ENCODE peak calls at places on chromosome 21, in ten cellular contexts. V is ovary, G is transverse colon, I is suprapubic skin, B is Peyer's patch, J is HepG2, L is NB4, A is breast epithelium, Y is uterus, T is K562. O is an unnamed sample.

GRCh38 chr21:17416139-17416538 is 96.7 kb upstream of the CXADR start:
- DNase-seq in I (no peak), G (no peak), T (no peak), Y (peak), V (no peak), B (no peak), L (no peak), A (no peak), J (no peak), O (no peak)

GRCh38 chr21:46008893-46009635 is 27.5 kb downstream of the COL6A1 start:
- DNase-seq in V (peak), B (no peak), Y (no peak), G (no peak), T (no peak), L (no peak), J (no peak), A (peak), I (no peak), O (no peak)

GRCh38 chr21:20330652-20331051 is 667.6 kb upstream of the NCAM2 start:
- DNase-seq in A (no peak), L (peak), G (no peak), J (no peak), B (no peak), I (no peak), V (no peak), T (peak), Y (no peak), O (no peak)

GRCh38 chr21:45788198-45788597 is 144.7 kb downstream of the PCBP3 start:
- DNase-seq in G (no peak), T (no peak), I (peak), Y (no peak), B (no peak), J (no peak), A (peak), L (no peak), V (no peak), O (no peak)

GRCh38 chr21:22842875-22843274 is 1844.7 kb downstream of the NCAM2 start:
- DNase-seq in V (no peak), L (no peak), T (no peak), J (no peak), Y (no peak), A (no peak), I (no peak), G (no peak), B (no peak), O (no peak)

GRCh38 chr21:44051462-44051941 is 39.4 kb downstream of the TRAPPC10 start:
- DNase-seq in J (no peak), A (no peak), T (no peak), V (peak), L (no peak), B (peak), I (no peak), Y (peak), G (no peak), O (no peak)

GRCh38 chr21:44720170-44720569 is 8.8 kb upstream of the TSPEAR start:
- DNase-seq in J (no peak), I (no peak), G (no peak), V (no peak), Y (no peak), L (no peak), A (no peak), B (no peak), T (no peak), O (no peak)

GRCh38 chr21:16570856-16571255 is 841.1 kb downstream of the USP25 start:
- DNase-seq in L (no peak), V (no peak), Y (no peak), A (no peak), B (no peak), I (no peak), T (no peak), J (no peak), G (no peak), O (no peak)

GRCh38 chr21:38092033-38092432 is 164.8 kb upstream of the KCNJ15 start:
- DNase-seq in J (no peak), I (no peak), Y (no peak), T (peak), V (no peak), G (no peak), L (no peak), A (no peak), B (no peak), O (no peak)

GRCh38 chr21:38759286-38759872 is 46.4 kb upstream of the ETS2 start:
- DNase-seq in V (no peak), T (no peak), I (no peak), J (no peak), B (no peak), G (no peak), Y (no peak), L (no peak), A (no peak), O (no peak)

GRCh38 chr21:37915941-37916794 is at the start of gene KCNJ6:
- DNase-seq in L (peak), T (peak), V (no peak), Y (no peak), A (no peak), J (no peak), G (no peak), I (no peak), B (no peak), O (no peak)

GRCh38 chr21:45410865-45411809 is 6.2 kb downstream of the COL18A1 start:
- DNase-seq in L (no peak), A (no peak), I (no peak), V (peak), B (no peak), G (no peak), T (peak), Y (no peak), J (no peak), O (no peak)

GRCh38 chr21:46294647-46295176 is 8.6 kb downstream of the YBEY start:
- DNase-seq in I (no peak), T (peak), L (peak), B (no peak), V (no peak), Y (no peak), A (no peak), J (no peak), G (no peak), O (peak)

GRCh38 chr21:30337644-30338170 is at the start of gene KRTAP27-1:
- DNase-seq in J (no peak), I (no peak), Y (no peak), B (no peak), G (no peak), A (no peak), T (no peak), L (no peak), V (no peak), O (no peak)

GRCh38 chr21:38831526-38832467 is 26.1 kb downstream of the ETS2 start:
- DNase-seq in G (peak), Y (peak), T (peak), L (peak), A (no peak), J (peak), B (peak), I (peak), V (no peak), O (peak)

GRCh38 chr21:43929217-43929971 is 64.4 kb downstream of the AGPAT3 start:
- DNase-seq in J (no peak), Y (no peak), T (no peak), B (no peak), I (no peak), G (no peak), A (peak), V (no peak), L (no peak), O (no peak)

GRCh38 chr21:44295163-44295601 is 4.7 kb upstream of the PFKL start:
- DNase-seq in T (no peak), G (no peak), B (no peak), Y (no peak), I (no peak), V (no peak), A (no peak), J (no peak), L (no peak), O (no peak)

GRCh38 chr21:30251781-30252180 is 31.0 kb downstream of the KRTAP24-1 start:
- DNase-seq in A (no peak), J (no peak), T (no peak), L (no peak), I (no peak), G (no peak), B (no peak), Y (no peak), V (no peak), O (no peak)

GRCh38 chr21:44531606-44532128 is 8.3 kb downstream of the KRTAP10-1 start:
- DNase-seq in A (peak), L (no peak), I (peak), J (no peak), G (peak), T (no peak), Y (peak), V (no peak), B (no peak), O (no peak)

GRCh38 chr21:46183910-46184624 is at the start of gene SPATC1L:
- DNase-seq in J (peak), Y (peak), G (peak), B (peak), L (peak), T (peak), A (no peak), V (peak), I (peak), O (peak)

GRCh38 chr21:18178509-18178908 is 66.1 kb upstream of the CHODL start:
- DNase-seq in Y (no peak), L (no peak), V (no peak), I (no peak), G (no peak), T (no peak), B (no peak), J (no peak), A (no peak), O (no peak)

GRCh38 chr21:25456672-25457071 is 150.6 kb downstream of the MRPL39 start:
- DNase-seq in G (no peak), I (no peak), J (no peak), B (no peak), Y (no peak), T (no peak), L (no peak), A (no peak), V (no peak), O (no peak)

GRCh38 chr21:21103692-21104091 is 105.5 kb downstream of the NCAM2 start:
- DNase-seq in T (no peak), Y (no peak), A (no peak), V (no peak), I (no peak), B (no peak), L (no peak), J (no peak), G (no peak), O (no peak)

GRCh38 chr21:46189213-46189958 is 5.1 kb upstream of the SPATC1L start:
- DNase-seq in J (no peak), L (no peak), A (peak), B (peak), Y (no peak), T (peak), V (peak), G (no peak), I (peak), O (no peak)

GRCh38 chr21:43853851-43854772 is 10.9 kb upstream of the AGPAT3 start:
- DNase-seq in Y (no peak), G (no peak), J (no peak), L (no peak), B (no peak), T (no peak), V (no peak), A (no peak), I (no peak), O (no peak)

GRCh38 chr21:29209696-29210095 is 79.3 kb downstream of the MAP3K7CL start:
- DNase-seq in L (no peak), I (no peak), T (no peak), B (no peak), V (no peak), A (no peak), G (no peak), J (no peak), Y (no peak), O (no peak)

GRCh38 chr21:44713130-44713529 is 1.8 kb upstream of the TSPEAR start:
- DNase-seq in J (no peak), Y (no peak), T (no peak), V (peak), I (no peak), L (no peak), G (no peak), B (no peak), A (no peak), O (no peak)

GRCh38 chr21:28256420-28256831 is 736.3 kb downstream of the LTN1 start:
- DNase-seq in G (no peak), I (no peak), V (no peak), T (no peak), L (no peak), B (no peak), J (peak), A (no peak), Y (no peak), O (no peak)

GRCh38 chr21:31351438-31351837 is 7.4 kb upstream of the TIAM1 start:
- DNase-seq in G (no peak), L (no peak), I (no peak), J (no peak), T (no peak), B (no peak), Y (no peak), V (no peak), A (no peak), O (peak)

GRCh38 chr21:45800339-45801080 is 157.0 kb downstream of the PCBP3 start:
- DNase-seq in V (no peak), B (no peak), T (no peak), L (no peak), A (no peak), J (peak), G (no peak), Y (no peak), I (no peak), O (no peak)

GRCh38 chr21:39073063-39073462 is 110.2 kb downstream of the PSMG1 start:
- DNase-seq in V (no peak), L (no peak), T (no peak), J (no peak), B (no peak), A (no peak), Y (no peak), I (no peak), G (no peak), O (no peak)

GRCh38 chr21:44337941-44338895 is 972 bp downstream of the CFAP410 start:
- DNase-seq in G (peak), I (peak), L (peak), A (no peak), J (peak), V (peak), B (peak), T (peak), Y (peak), O (peak)

GRCh38 chr21:45514311-45515021 is 27.8 kb downstream of the SLC19A1 start:
- DNase-seq in Y (no peak), I (peak), B (no peak), T (no peak), V (peak), L (no peak), A (no peak), J (no peak), G (no peak), O (no peak)

GRCh38 chr21:46194374-46195334 is 10.4 kb upstream of the SPATC1L start:
- DNase-seq in I (peak), L (no peak), V (peak), A (peak), J (no peak), B (no peak), G (no peak), Y (peak), T (no peak), O (no peak)

GRCh38 chr21:46125846-46126301 is 28.0 kb downstream of the COL6A2 start:
- DNase-seq in T (no peak), V (peak), L (no peak), G (peak), A (no peak), I (peak), Y (peak), J (no peak), B (no peak), O (no peak)

GRCh38 chr21:22554690-22555316 is 1556.6 kb downstream of the NCAM2 start:
- DNase-seq in T (no peak), V (no peak), J (no peak), Y (no peak), G (no peak), B (no peak), A (no peak), L (no peak), I (no peak), O (no peak)

GRCh38 chr21:16409341-16409740 is 679.6 kb downstream of the USP25 start:
- DNase-seq in Y (no peak), T (no peak), G (no peak), J (no peak), I (no peak), A (no peak), B (no peak), V (no peak), L (no peak), O (no peak)

GRCh38 chr21:29164330-29164942 is 34.0 kb downstream of the MAP3K7CL start:
- DNase-seq in V (no peak), B (no peak), Y (no peak), I (no peak), G (no peak), J (peak), L (peak), T (peak), A (no peak), O (no peak)

DNA sequence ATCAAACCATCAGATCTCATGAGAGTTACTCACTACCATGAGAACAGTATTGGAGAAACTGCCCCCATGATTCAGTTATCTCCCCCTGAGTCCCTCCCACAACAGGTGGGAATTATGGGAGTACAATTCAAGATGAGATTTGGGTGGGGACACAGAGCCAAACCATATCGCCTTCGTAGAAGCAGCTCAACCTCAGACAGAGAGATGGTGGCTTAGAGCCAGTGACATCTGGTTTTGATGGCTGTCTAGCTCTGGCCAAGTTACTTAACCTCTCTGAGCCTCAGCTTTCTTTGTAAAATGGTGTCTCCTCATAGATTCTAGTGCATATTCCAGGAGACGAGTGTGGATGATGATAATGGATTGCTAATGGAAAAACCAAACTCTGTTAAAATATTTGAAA is 27.2 kb downstream of the MX1 start:
- DNase-seq in I (no peak), Y (no peak), L (no peak), A (no peak), J (no peak), G (no peak), B (no peak), V (no peak), T (no peak), O (no peak)
- TF ChIP-seq POLR2A in I (no peak), Y (no peak), L (no peak), A (no peak), J (no peak), G (no peak), B (no peak), V (no peak), T (no peak), O (no peak)

DNA sequence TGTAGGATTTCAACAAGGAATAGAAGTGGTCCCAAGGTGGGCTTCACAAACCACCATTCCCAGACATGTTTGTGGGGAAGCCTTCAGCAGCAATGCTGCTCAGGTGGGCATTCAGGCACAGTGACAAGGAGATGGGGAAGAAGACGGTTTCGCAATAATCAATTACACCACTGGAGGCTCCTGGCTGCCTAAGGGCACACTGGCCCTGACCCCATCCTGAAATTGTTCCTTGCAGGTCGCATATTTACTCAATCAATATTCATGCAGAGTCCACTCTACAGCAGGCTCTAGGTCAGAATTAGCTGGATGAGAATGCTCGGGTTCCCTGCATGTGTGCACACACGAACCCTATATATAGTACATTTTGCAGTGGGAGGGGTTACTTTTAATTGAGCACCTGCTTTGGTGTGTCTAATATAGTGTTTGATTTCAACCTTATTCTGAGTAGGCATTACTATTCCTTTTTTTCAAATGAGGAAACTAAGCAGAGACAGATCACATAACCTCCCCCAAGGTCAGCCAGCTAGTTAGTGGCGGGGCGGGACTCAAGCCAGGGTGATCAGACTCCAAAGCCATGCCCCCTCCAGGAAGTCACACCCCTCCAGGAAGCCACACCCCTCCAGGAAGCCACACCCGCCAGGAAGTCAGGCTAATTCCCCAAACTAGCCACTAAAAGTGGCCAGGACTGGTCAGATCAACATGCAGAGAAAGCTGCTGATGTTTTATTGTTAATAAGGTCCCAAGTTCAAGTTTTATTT is 106.5 kb downstream of the HLCS start:
- DNase-seq in A (no peak), B (peak), L (peak), V (peak), J (peak), I (peak), T (peak), G (peak), Y (peak), O (peak)
- TF ChIP-seq POLR2A in A (no peak), B (no peak), L (peak), V (no peak), J (no peak), I (no peak), T (peak), G (no peak), Y (no peak), O (peak)

GRCh38 chr21:14545906-14546480 is at the start of gene SAMSN1:
- DNase-seq in A (no peak), B (peak), I (no peak), V (no peak), T (peak), Y (no peak), G (peak), J (no peak), L (peak), O (no peak)
- TF ChIP-seq POLR2A in A (no peak), B (peak), I (peak), V (no peak), T (peak), Y (no peak), G (peak), J (no peak), L (peak), O (no peak)

GRCh38 chr21:34530264-34530663 is 18.3 kb upstream of the KCNE1 start:
- DNase-seq in G (no peak), T (no peak), V (no peak), L (no peak), J (no peak), B (no peak), Y (no peak), I (no peak), A (no peak), O (no peak)

GRCh38 chr21:34528131-34528561 is 16.1 kb upstream of the KCNE1 start:
- DNase-seq in V (no peak), I (no peak), A (no peak), Y (no peak), J (no peak), L (no peak), B (no peak), G (no peak), T (no peak), O (no peak)

GRCh38 chr21:34524671-34525601 is 12.9 kb upstream of the KCNE1 start:
- DNase-seq in Y (no peak), I (no peak), J (no peak), B (no peak), A (no peak), T (no peak), L (no peak), V (no peak), G (no peak), O (peak)

GRCh38 chr21:34526236-34526617 is 14.2 kb upstream of the KCNE1 start:
- DNase-seq in A (no peak), B (no peak), T (no peak), I (no peak), Y (no peak), J (no peak), L (no peak), G (no peak), V (no peak), O (no peak)

GRCh38 chr21:34526618-34527290 is 14.7 kb upstream of the KCNE1 start:
- DNase-seq in G (peak), Y (peak), V (peak), B (no peak), T (peak), L (no peak), I (peak), A (no peak), J (peak), O (peak)
- TF ChIP-seq POLR2A in G (peak), Y (peak), V (no peak), B (peak), T (no peak), L (no peak), I (no peak), A (peak), J (peak), O (peak)

DNA sequence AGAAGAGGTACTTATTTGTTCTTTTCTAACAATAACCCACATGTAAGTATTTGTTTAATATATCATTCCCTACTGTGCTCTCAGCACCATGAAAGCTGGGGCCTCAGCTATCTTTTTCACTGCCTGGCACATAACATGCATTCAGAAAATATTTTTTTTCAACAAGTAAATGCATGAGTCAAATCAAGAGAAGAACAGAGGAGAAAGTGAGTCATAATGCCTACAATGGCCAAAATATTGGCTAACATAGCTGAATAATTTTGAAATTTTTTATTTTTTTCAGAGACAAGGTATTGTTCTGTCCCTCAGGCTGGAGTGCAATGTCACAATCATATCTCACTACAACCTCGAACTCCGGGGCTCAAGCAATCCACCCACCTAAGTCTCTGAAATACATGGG is 252.2 kb upstream of the ADAMTS5 start:
- DNase-seq in J (no peak), B (no peak), A (no peak), I (no peak), L (no peak), Y (no peak), V (no peak), T (no peak), G (no peak), O (no peak)
- TF ChIP-seq POLR2A in J (no peak), B (no peak), A (no peak), I (no peak), L (no peak), Y (no peak), V (no peak), T (no peak), G (no peak), O (no peak)

GRCh38 chr21:42569732-42570301 is 56.2 kb downstream of the SLC37A1 start:
- DNase-seq in V (peak), T (no peak), I (peak), J (no peak), G (peak), Y (peak), B (no peak), L (no peak), A (peak), O (no peak)
- TF ChIP-seq POLR2A in V (no peak), T (no peak), I (no peak), J (no peak), G (no peak), Y (no peak), B (no peak), L (no peak), A (no peak), O (no peak)

O was measured in H54.